ENCODE peak calls at places on chromosomes 5 and 9, in eight cellular contexts. L is NCI-H460; V is naive thymus-derived CD8-positive, alpha-beta T cell; R is HT-29; Z is substantia nigra; X is right atrium auricular region; A is body of pancreas; G is T-cell. J is an unnamed sample.

GRCh38 chr9:87954230-87954629 is 20.1 kb downstream of the CDK20 start:
- DNase-seq in R (no peak), X (no peak), A (no peak), L (no peak), G (no peak), V (no peak), Z (no peak), J (no peak)

GRCh38 chr5:33375900-33376299 is 64.9 kb upstream of the TARS1 start:
- DNase-seq in Z (no peak), G (no peak), A (no peak), X (no peak), R (no peak), V (no peak), L (no peak), J (no peak)

GRCh38 chr9:134253596-134254205 is 72.6 kb upstream of the RXRA start:
- DNase-seq in R (no peak), V (no peak), X (no peak), L (no peak), Z (no peak), G (no peak), A (no peak), J (no peak)

GRCh38 chr5:163342301-163342700 is 95.1 kb upstream of the CCNG1 start:
- DNase-seq in X (no peak), V (no peak), G (no peak), Z (no peak), A (no peak), R (no peak), L (no peak), J (no peak)

GRCh38 chr5:180798193-180798592 is 4.4 kb downstream of the MGAT1 start:
- DNase-seq in A (no peak), X (no peak), L (no peak), R (no peak), V (no peak), Z (no peak), G (no peak), J (no peak)

GRCh38 chr9:134561427-134562145 is 80.0 kb upstream of the COL5A1 start:
- DNase-seq in X (no peak), V (no peak), L (no peak), Z (no peak), R (no peak), G (no peak), A (no peak), J (peak)

GRCh38 chr9:132673355-132673754 is 3.1 kb downstream of the GTF3C4 start:
- DNase-seq in A (no peak), L (no peak), R (peak), G (no peak), X (no peak), V (no peak), Z (no peak), J (no peak)

GRCh38 chr9:129289131-129289731 is 111.2 kb upstream of the IER5L start:
- DNase-seq in V (no peak), Z (no peak), G (no peak), L (no peak), R (no peak), A (no peak), X (peak), J (no peak)

GRCh38 chr5:123438902-123439301 is 15.7 kb upstream of the CEP120 start:
- DNase-seq in V (no peak), G (no peak), X (no peak), R (no peak), Z (no peak), L (peak), A (no peak), J (peak)

GRCh38 chr5:121969660-121970295 is 8.0 kb downstream of the SRFBP1 start:
- DNase-seq in G (no peak), L (no peak), R (no peak), V (no peak), Z (no peak), A (no peak), X (no peak), J (no peak)

J was measured in left colon.